ENCODE peak calls at places on chromosomes 16 and 17, in six cellular contexts. T, V, A, M, P and D are unnamed samples.

GRCh38 chr17:78532922-78533640 is 44.1 kb downstream of the DNAH17 start:
- DNase-seq in T (peak; percentile 8), V (no peak), A (peak; percentile 94), M (no peak), P (peak; percentile 88), D (peak; percentile 61)

GRCh38 chr17:164536-165235 is 16.8 kb downstream of the DOC2B start:
- DNase-seq in T (peak; percentile 33), V (no peak), A (peak; percentile 3), M (peak; percentile 59), P (peak; percentile 36), D (no peak)

GRCh38 chr17:44688675-44689491 is 693 bp downstream of the CCDC43 start:
- DNase-seq in T (peak; percentile 2), V (no peak), A (peak; percentile 16), M (peak; percentile 42), P (no peak), D (no peak)

GRCh38 chr16:10880609-10881452 is 3.8 kb downstream of the CIITA start:
- DNase-seq in T (no peak), V (no peak), A (no peak), M (no peak), P (no peak), D (no peak)

GRCh38 chr17:16997514-16998429 is 25.9 kb upstream of the TNFRSF13B start:
- DNase-seq in T (peak; percentile 34), V (peak; percentile 86), A (no peak), M (no peak), P (no peak), D (no peak)

GRCh38 chr17:19940722-19941464 is 36.7 kb downstream of the AKAP10 start:
- DNase-seq in T (peak; percentile 74), V (no peak), A (peak; percentile 54), M (no peak), P (peak; percentile 45), D (no peak)

GRCh38 chr17:15655162-15655561 is 28.9 kb downstream of the TRIM16 start:
- DNase-seq in T (no peak), V (no peak), A (peak; percentile 65), M (no peak), P (no peak), D (no peak)

GRCh38 chr16:75002474-75002873 is 3.6 kb downstream of the ZNRF1 start:
- DNase-seq in T (no peak), V (no peak), A (no peak), M (no peak), P (no peak), D (no peak)

GRCh38 chr17:56913000-56913866 is 616 bp downstream of the TRIM25 start:
- DNase-seq in T (no peak), V (no peak), A (no peak), M (no peak), P (peak; percentile 19), D (no peak)

DNA sequence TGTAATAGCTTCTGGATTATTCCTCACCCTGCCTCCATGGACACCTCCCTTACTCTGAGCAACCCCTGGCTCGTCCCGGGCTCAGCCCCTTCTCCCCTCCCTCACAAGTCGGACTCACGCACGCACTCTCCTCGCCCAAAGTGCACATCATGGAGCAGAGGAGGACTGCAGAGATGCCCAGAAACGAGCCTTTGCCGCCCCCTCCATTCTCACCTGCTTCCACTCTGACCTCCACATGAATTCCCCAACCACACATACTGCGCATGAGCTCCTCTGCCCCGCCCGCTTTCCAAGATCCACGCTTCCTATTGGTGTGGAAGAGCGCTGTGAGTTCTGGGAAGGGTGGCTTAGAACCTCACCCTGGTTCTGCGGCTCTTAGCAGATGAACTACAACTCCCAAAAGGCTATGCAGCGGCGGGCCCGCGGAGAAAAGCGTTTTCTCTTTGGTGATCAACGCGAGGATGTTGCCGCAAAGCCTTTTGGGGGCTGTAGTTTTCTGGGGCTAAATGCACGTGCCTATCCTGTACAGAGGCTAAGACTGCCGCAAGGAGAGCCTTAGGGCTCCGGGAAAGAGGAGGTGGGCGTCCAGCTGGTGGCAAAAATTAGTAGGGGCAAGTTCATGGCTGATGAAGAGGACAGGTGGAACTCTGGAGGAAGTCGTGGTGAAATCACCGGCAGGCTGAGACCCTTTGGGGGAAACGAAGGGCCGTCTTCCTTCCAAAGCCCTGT is at the start of gene PHB1:
- DNase-seq in T (peak; percentile 97), V (peak; percentile 96), A (peak; percentile 97), M (peak; percentile 96), P (peak; percentile 98), D (peak; percentile 95)
- TF ChIP-seq CTCF in T (no peak), V (no peak), A (no peak), M (no peak), P (no peak), D (no peak)

GRCh38 chr17:38733315-38734234 is 3.4 kb downstream of the CISD3 start:
- DNase-seq in T (no peak), V (no peak), A (no peak), M (no peak), P (no peak), D (no peak)
- TF ChIP-seq CTCF in T (no peak), V (no peak), A (peak; percentile 27), M (peak; percentile 35), P (peak; percentile 11), D (no peak)

DNA sequence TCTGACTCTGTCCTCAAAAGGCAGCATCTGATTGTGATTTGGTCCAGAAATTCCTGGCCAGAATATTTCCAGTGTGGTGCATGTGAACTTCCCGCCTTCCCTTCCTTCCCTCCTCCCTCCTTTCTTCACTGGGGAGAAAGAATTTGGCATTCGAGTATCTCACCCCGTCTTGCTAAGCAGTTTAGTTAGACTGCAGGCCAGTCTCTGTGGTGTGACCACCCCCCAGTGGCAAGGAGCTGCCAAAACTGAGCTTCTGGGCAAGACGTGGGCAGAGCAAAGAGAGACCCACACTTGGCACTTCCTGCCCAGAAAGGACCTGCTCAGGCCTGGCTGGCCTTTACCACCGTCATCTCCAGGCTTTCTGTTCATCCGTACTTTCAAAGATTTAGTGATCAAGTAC is 36.4 kb downstream of the SNX20 start:
- DNase-seq in T (peak; percentile 55), V (no peak), A (peak; percentile 29), M (peak; percentile 79), P (peak; percentile 16), D (no peak)
- TF ChIP-seq CTCF in T (peak; percentile 45), V (no peak), A (peak; percentile 44), M (peak; percentile 68), P (no peak), D (peak; percentile 19)

DNA sequence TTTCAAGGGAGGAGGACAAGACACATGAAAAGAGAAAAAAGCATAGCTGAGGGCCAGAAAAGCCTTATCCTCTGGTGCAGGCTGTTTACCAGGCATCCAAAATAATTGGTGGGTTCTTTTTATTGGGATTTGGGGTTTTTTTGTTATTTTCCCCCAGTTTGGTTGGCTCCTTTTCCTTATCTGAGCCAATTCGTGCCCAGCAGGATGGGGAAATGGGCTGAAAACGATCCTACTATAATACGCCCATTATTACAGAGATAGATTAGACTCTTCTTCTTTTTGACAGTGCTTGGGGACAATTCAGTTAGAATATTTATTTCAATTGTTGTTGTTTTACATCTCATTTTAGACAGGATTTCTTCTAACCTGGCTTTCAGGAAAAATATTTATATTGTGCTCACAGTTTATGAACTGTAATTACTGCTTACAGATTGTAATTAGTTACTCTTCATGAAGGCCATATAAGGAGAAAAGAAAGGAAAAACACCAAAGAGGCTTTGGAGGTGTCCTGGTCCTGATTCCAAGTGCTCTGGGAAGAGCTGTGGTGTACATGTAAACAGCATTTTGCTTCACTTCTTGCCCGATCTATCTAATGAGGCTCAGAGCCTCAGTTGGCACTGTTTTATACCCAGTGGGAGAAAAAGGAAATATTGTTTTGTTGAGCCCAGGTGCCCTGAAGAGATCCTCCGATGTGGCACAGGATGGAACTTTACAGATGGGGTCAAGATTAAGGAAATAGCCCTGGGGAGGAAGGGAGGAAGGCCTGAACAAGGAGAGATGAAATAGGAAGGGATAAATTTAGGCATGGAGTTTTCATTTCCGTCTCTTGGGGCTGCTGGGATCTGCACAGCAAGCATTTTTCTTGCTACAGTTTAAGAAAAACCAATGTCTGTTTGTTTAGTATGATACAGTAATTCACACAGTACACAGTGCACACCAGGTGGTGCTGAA is 611 bp upstream of the ANKRD40 start:
- DNase-seq in T (peak; percentile 37), V (no peak), A (no peak), M (no peak), P (peak; percentile 43), D (no peak)
- TF ChIP-seq CTCF in T (no peak), V (no peak), A (no peak), M (peak; percentile 3), P (no peak), D (no peak)

DNA sequence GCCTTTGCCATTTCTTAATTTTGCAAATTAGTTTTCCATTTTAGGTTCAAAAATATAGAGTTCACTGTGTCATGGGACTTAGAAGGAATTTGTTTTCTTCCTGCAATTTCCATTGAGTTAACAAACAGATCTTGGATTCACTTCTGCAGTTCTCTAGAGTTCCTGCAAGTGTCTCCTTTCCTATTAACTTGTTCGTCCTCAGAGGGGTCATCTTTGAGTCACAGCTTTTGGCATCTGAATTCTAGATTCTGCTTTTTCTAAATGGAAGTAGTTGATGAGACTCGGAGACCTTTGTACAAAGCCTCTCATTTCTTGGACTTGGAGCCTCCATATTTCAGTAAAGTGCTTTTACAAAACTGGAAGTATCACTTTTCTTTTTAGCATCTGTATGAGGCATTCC is 323.3 kb downstream of the BCAS3 start:
- DNase-seq in T (peak; percentile 68), V (no peak), A (no peak), M (no peak), P (peak; percentile 82), D (no peak)
- TF ChIP-seq CTCF in T (peak; percentile 56), V (no peak), A (no peak), M (no peak), P (peak; percentile 52), D (no peak)

DNA sequence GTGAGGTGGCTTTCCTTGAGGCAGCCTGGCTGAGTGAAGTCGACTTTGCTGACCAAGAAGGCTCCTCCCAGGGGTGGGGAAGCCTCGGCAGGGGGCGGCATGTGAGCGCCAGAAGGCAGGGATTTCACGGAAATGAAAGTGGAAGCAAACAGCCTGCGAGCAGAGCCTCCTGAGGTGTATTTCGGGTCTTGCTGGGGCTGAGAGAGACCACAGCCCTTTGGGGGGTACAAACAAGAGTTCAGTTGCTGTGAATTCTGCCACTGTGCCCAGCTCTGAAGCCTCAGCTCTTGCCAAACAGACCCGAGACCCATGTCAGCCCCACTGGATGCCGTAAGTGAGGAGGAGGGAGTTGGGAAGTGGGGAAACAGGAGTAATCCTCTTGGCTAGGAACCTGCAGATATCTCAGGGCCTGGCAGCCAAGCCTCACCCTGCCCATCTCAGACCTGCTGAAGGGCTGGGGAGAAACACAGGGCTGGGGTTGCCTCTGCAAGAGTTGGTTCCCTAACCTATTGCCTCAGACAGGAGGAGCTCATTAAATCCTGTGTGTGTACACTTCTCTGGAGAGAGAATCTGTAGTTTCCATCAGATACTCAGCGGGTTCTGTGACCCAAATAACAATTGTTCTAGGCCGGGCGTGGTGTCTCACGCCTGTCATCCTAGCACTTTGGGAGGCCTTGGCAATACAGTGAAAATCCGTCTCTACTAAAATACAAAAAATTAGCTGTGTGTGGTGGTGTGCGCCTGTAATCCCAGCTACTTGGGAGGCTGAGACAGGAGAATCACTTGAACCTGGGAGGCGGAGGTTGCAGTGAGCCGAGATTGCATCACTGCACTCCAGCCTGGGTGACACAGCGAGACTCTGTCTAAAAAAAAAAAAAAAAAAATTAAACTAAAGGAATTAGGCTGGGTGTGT is at the start of gene IFI35:
- DNase-seq in T (peak; percentile 84), V (peak; percentile 93), A (peak; percentile 66), M (peak; percentile 81), P (peak; percentile 86), D (peak; percentile 86)
- TF ChIP-seq CTCF in T (peak; percentile 15), V (peak; percentile 29), A (peak; percentile 41), M (peak; percentile 59), P (peak; percentile 15), D (peak; percentile 35)

GRCh38 chr16:86608301-86608747 is 30.0 kb downstream of the FOXL1 start:
- DNase-seq in T (no peak), V (no peak), A (no peak), M (no peak), P (peak; percentile 55), D (no peak)
- TF ChIP-seq CTCF in T (no peak), V (no peak), A (no peak), M (no peak), P (peak; percentile 22), D (no peak)